ENCODE peak calls at places on chromosomes 11 and 22, in nine cellular contexts. F is astrocyte of the spinal cord, O is dermis blood vessel endothelial cell, W is Kasumi-1, C is GM23338, T is NCI-H1092 treated with DMSO at 0.1 percent for 48 hours, K is spleen, Q is ELF-1, N is mammary epithelial cell. P is an unnamed sample.

GRCh38 chr22:33539902-33540751 is 380.1 kb downstream of the LARGE1 start:
- DNase-seq in F (no peak), O (no peak), W (no peak), C (no peak), T (peak), K (no peak), Q (no peak), N (no peak), P (no peak)

GRCh38 chr11:116611998-116612620 is 160.7 kb downstream of the BUD13 start:
- DNase-seq in F (no peak), O (no peak), W (no peak), C (no peak), T (no peak), K (no peak), Q (no peak), N (no peak), P (no peak)

GRCh38 chr11:2747236-2748015 is 47.6 kb upstream of the KCNQ1OT1 start:
- DNase-seq in F (no peak), O (no peak), W (no peak), C (no peak), T (no peak), K (peak), Q (peak), N (no peak), P (no peak)

GRCh38 chr11:88355887-88356286 is 18.4 kb upstream of the CTSC start:
- DNase-seq in F (no peak), O (no peak), W (no peak), C (no peak), T (no peak), K (no peak), Q (no peak), N (no peak), P (no peak)

GRCh38 chr11:47714554-47715081 is 551 bp downstream of the AGBL2 start:
- DNase-seq in F (peak), O (no peak), W (peak), C (peak), T (peak), K (peak), Q (no peak), N (peak), P (peak)

GRCh38 chr11:94673353-94673752 is 94.8 kb upstream of the AMOTL1 start:
- DNase-seq in F (no peak), O (no peak), W (no peak), C (no peak), T (no peak), K (no peak), Q (no peak), N (no peak), P (no peak)

GRCh38 chr22:47032091-47032943 is 269.9 kb downstream of the TBC1D22A start:
- DNase-seq in F (no peak), O (no peak), W (no peak), C (no peak), T (no peak), K (peak), Q (no peak), N (no peak), P (no peak)

GRCh38 chr11:35276396-35276795 is 137.4 kb downstream of the CD44 start:
- DNase-seq in F (peak), O (no peak), W (no peak), C (no peak), T (no peak), K (no peak), Q (no peak), N (peak), P (no peak)

GRCh38 chr11:119044708-119045107 is 12.3 kb downstream of the HYOU1 start:
- DNase-seq in F (no peak), O (no peak), W (no peak), C (peak), T (no peak), K (peak), Q (no peak), N (no peak), P (peak)

GRCh38 chr11:134355656-134356055 is 23.9 kb downstream of the GLB1L2 start:
- DNase-seq in F (no peak), O (no peak), W (no peak), C (no peak), T (no peak), K (no peak), Q (no peak), N (no peak), P (no peak)

GRCh38 chr11:130782361-130783221 is 133.7 kb downstream of the SNX19 start:
- DNase-seq in F (peak), O (peak), W (no peak), C (peak), T (no peak), K (no peak), Q (peak), N (no peak), P (peak)

GRCh38 chr22:48894064-48894671 is 933.5 kb downstream of the BRD1 start:
- DNase-seq in F (no peak), O (no peak), W (no peak), C (no peak), T (no peak), K (peak), Q (peak), N (no peak), P (peak)

GRCh38 chr22:29331213-29331612 is 15.7 kb upstream of the RASL10A start:
- DNase-seq in F (peak), O (peak), W (no peak), C (no peak), T (no peak), K (no peak), Q (no peak), N (no peak), P (no peak)

GRCh38 chr11:96199563-96200025 is 143.4 kb downstream of the MAML2 start:
- DNase-seq in F (peak), O (peak), W (no peak), C (no peak), T (no peak), K (no peak), Q (no peak), N (no peak), P (no peak)

P was measured in mesendoderm.